ENCODE peak calls at places on chromosomes 16 and 17, in ten cellular contexts. D is GM19239, P is NCI-H1105 treated with DMSO at 0.1 percent for 48 hours, L is H9, C is memory B cell, F is breast epithelium, B is NCI-H2081, K is T-helper 9 cell, E is activated T-cell treated with anti-CD3 and anti-CD28 coated beads for 48 hours, Z is iPS DF 19.7. J is an unnamed sample.

GRCh38 chr16:29864205-29864604 is 1.2 kb upstream of the CDIPT start:
- DNase-seq in D (no peak), P (no peak), L (no peak), C (no peak), F (no peak), B (no peak), K (no peak), E (no peak), Z (no peak), J (no peak)

GRCh38 chr17:7060165-7060890 is 16.4 kb upstream of the SLC16A11 start:
- DNase-seq in D (no peak), P (no peak), L (no peak), C (no peak), F (no peak), B (no peak), K (no peak), E (no peak), Z (no peak), J (no peak)

GRCh38 chr16:71353736-71354135 is 4.8 kb upstream of the CALB2 start:
- DNase-seq in D (no peak), P (no peak), L (peak), C (no peak), F (no peak), B (no peak), K (no peak), E (no peak), Z (no peak), J (no peak)

GRCh38 chr17:73528679-73529078 is 115.6 kb downstream of the SDK2 start:
- DNase-seq in D (no peak), P (no peak), L (no peak), C (no peak), F (no peak), B (no peak), K (no peak), E (no peak), Z (no peak), J (no peak)

GRCh38 chr16:72137380-72138063 is 34.4 kb downstream of the PMFBP1 start:
- DNase-seq in D (no peak), P (no peak), L (no peak), C (no peak), F (no peak), B (no peak), K (no peak), E (no peak), Z (no peak), J (no peak)

GRCh38 chr17:37322826-37323561 is 52.8 kb upstream of the C17orf78 start:
- DNase-seq in D (no peak), P (no peak), L (no peak), C (no peak), F (no peak), B (no peak), K (no peak), E (no peak), Z (no peak), J (no peak)

GRCh38 chr17:79840204-79840988 is 1.2 kb upstream of the CBX4 start:
- DNase-seq in D (no peak), P (no peak), L (peak), C (no peak), F (peak), B (peak), K (peak), E (no peak), Z (no peak), J (no peak)

GRCh38 chr16:48369765-48370164 is 15.4 kb downstream of the SIAH1 start:
- DNase-seq in D (no peak), P (no peak), L (no peak), C (no peak), F (no peak), B (no peak), K (no peak), E (no peak), Z (no peak), J (no peak)

GRCh38 chr17:64133546-64134215 is 3.7 kb upstream of the ERN1 start:
- DNase-seq in D (no peak), P (peak), L (peak), C (peak), F (no peak), B (peak), K (no peak), E (no peak), Z (no peak), J (no peak)

GRCh38 chr16:6362321-6362720 is 970.3 kb upstream of the RBFOX1 start:
- DNase-seq in D (no peak), P (no peak), L (no peak), C (no peak), F (no peak), B (no peak), K (no peak), E (no peak), Z (no peak), J (no peak)

GRCh38 chr17:57915980-57916757 is 39.0 kb downstream of the CUEDC1 start:
- DNase-seq in D (no peak), P (no peak), L (peak), C (no peak), F (no peak), B (peak), K (no peak), E (no peak), Z (no peak), J (no peak)

GRCh38 chr17:65131946-65132345 is 5.2 kb upstream of the RGS9 start:
- DNase-seq in D (no peak), P (no peak), L (no peak), C (no peak), F (no peak), B (no peak), K (no peak), E (no peak), Z (no peak), J (no peak)

GRCh38 chr16:58418601-58419000 is 26.3 kb downstream of the GINS3 start:
- DNase-seq in D (no peak), P (no peak), L (no peak), C (no peak), F (no peak), B (no peak), K (no peak), E (no peak), Z (no peak), J (no peak)

GRCh38 chr16:22670551-22670970 is 143.4 kb upstream of the HS3ST2 start:
- DNase-seq in D (peak), P (no peak), L (peak), C (no peak), F (no peak), B (no peak), K (no peak), E (peak), Z (peak), J (no peak)

GRCh38 chr17:17120294-17120693 is 78.0 kb downstream of the MPRIP start:
- DNase-seq in D (no peak), P (no peak), L (no peak), C (no peak), F (no peak), B (no peak), K (no peak), E (no peak), Z (no peak), J (no peak)